ENCODE peak calls at places on chromosomes 12 and 14, in ten cellular contexts. E is amniotic stem cell; K is effector memory CD4-positive, alpha-beta T cell; O is HS-5; B is SIG-M5; P is astrocyte; R is activated naive CD8-positive, alpha-beta T cell treated with anti-CD3 and anti-CD28 coated beads for 36 hours; V is endothelial cell; N is epithelial cell of esophagus; S is T-helper 1 cell. L is an unnamed sample.

GRCh38 chr12:2722806-2723205 is 72.0 kb upstream of the FKBP4 start:
- DNase-seq in E (no peak), K (no peak), O (no peak), B (no peak), P (peak), R (no peak), V (no peak), N (peak), S (no peak), L (no peak)

GRCh38 chr12:90211017-90211416 is 502.4 kb upstream of the ATP2B1 start:
- DNase-seq in E (no peak), K (no peak), O (peak), B (no peak), P (peak), R (no peak), V (no peak), N (peak), S (no peak), L (no peak)

GRCh38 chr12:29035112-29035511 is 114.0 kb upstream of the FAR2 start:
- DNase-seq in E (no peak), K (no peak), O (no peak), B (no peak), P (no peak), R (no peak), V (no peak), N (peak), S (no peak), L (no peak)

GRCh38 chr12:85076688-85077430 is 40.7 kb downstream of the LRRIQ1 start:
- DNase-seq in E (peak), K (no peak), O (peak), B (no peak), P (peak), R (no peak), V (no peak), N (peak), S (peak), L (no peak)

GRCh38 chr12:12521044-12521485 is 41.6 kb downstream of the DUSP16 start:
- DNase-seq in E (no peak), K (no peak), O (no peak), B (no peak), P (peak), R (no peak), V (no peak), N (no peak), S (no peak), L (no peak)

GRCh38 chr14:104149278-104149595 is 10.8 kb downstream of the KIF26A start:
- DNase-seq in E (no peak), K (no peak), O (no peak), B (no peak), P (no peak), R (no peak), V (no peak), N (no peak), S (no peak), L (no peak)

GRCh38 chr14:49173765-49174373 is 412.3 kb downstream of the RPS29 start:
- DNase-seq in E (peak), K (no peak), O (peak), B (peak), P (peak), R (peak), V (peak), N (peak), S (peak), L (no peak)

GRCh38 chr14:86654558-86655184 is 1124.7 kb downstream of the FLRT2 start:
- DNase-seq in E (no peak), K (no peak), O (no peak), B (no peak), P (no peak), R (peak), V (peak), N (peak), S (no peak), L (no peak)

GRCh38 chr12:128789356-128789929 is 34.3 kb downstream of the SLC15A4 start:
- DNase-seq in E (no peak), K (no peak), O (no peak), B (no peak), P (no peak), R (no peak), V (no peak), N (no peak), S (no peak), L (no peak)

GRCh38 chr14:98169170-98169587 is 1102.8 kb downstream of the BCL11B start:
- DNase-seq in E (no peak), K (no peak), O (no peak), B (no peak), P (no peak), R (no peak), V (no peak), N (no peak), S (peak), L (no peak)

GRCh38 chr12:106953352-106954260 is 2.1 kb upstream of the TMEM263 start:
- DNase-seq in E (no peak), K (no peak), O (no peak), B (no peak), P (peak), R (no peak), V (no peak), N (no peak), S (no peak), L (no peak)

GRCh38 chr14:77511486-77512162 is 13.0 kb upstream of the ISM2 start:
- DNase-seq in E (no peak), K (no peak), O (no peak), B (no peak), P (no peak), R (no peak), V (no peak), N (no peak), S (no peak), L (no peak)

GRCh38 chr12:15797818-15798217 is 8.6 kb upstream of the EPS8 start:
- DNase-seq in E (no peak), K (no peak), O (no peak), B (no peak), P (no peak), R (no peak), V (no peak), N (no peak), S (no peak), L (no peak)

GRCh38 chr12:127257366-127257935 is 1009.5 kb upstream of the TMEM132C start:
- DNase-seq in E (no peak), K (no peak), O (peak), B (no peak), P (peak), R (no peak), V (no peak), N (peak), S (no peak), L (no peak)

GRCh38 chr14:93954900-93955891 is 21.2 kb downstream of the ASB2 start:
- DNase-seq in E (no peak), K (peak), O (no peak), B (peak), P (no peak), R (peak), V (no peak), N (no peak), S (peak), L (no peak)

GRCh38 chr14:68541128-68541896 is 251.6 kb downstream of the ZFP36L1 start:
- DNase-seq in E (no peak), K (no peak), O (no peak), B (no peak), P (no peak), R (no peak), V (no peak), N (no peak), S (no peak), L (no peak)

GRCh38 chr12:86261142-86261541 is 5.0 kb upstream of the MGAT4C start:
- DNase-seq in E (no peak), K (no peak), O (no peak), B (no peak), P (peak), R (no peak), V (no peak), N (peak), S (no peak), L (no peak)

GRCh38 chr12:105813201-105813600 is 325.6 kb downstream of the NUAK1 start:
- DNase-seq in E (no peak), K (no peak), O (no peak), B (no peak), P (no peak), R (no peak), V (no peak), N (no peak), S (no peak), L (no peak)

GRCh38 chr12:132397934-132398385 is 68.6 kb upstream of the GALNT9 start:
- DNase-seq in E (no peak), K (no peak), O (no peak), B (no peak), P (no peak), R (no peak), V (no peak), N (no peak), S (no peak), L (no peak)

GRCh38 chr12:4828176-4828575 is 81.5 kb upstream of the KCNA1 start:
- DNase-seq in E (no peak), K (no peak), O (no peak), B (no peak), P (no peak), R (no peak), V (no peak), N (no peak), S (no peak), L (no peak)

GRCh38 chr14:91246051-91246852 is 1.7 kb upstream of the GPR68 start:
- DNase-seq in E (no peak), K (peak), O (no peak), B (no peak), P (no peak), R (peak), V (no peak), N (no peak), S (peak), L (peak)

GRCh38 chr12:47942327-47943230 is 20.8 kb upstream of the TMEM106C start:
- DNase-seq in E (no peak), K (peak), O (no peak), B (no peak), P (no peak), R (no peak), V (peak), N (no peak), S (peak), L (no peak)

GRCh38 chr12:1797011-1797901 is 23.1 kb upstream of the LRTM2 start:
- DNase-seq in E (no peak), K (peak), O (no peak), B (no peak), P (no peak), R (peak), V (no peak), N (no peak), S (peak), L (peak)

GRCh38 chr14:105053996-105054395 is 11.2 kb downstream of the GPR132 start:
- DNase-seq in E (no peak), K (no peak), O (no peak), B (no peak), P (no peak), R (no peak), V (no peak), N (no peak), S (no peak), L (no peak)

GRCh38 chr12:60210756-60211155 is 614.9 kb downstream of the SLC16A7 start:
- DNase-seq in E (no peak), K (no peak), O (no peak), B (no peak), P (no peak), R (no peak), V (no peak), N (no peak), S (no peak), L (no peak)

GRCh38 chr12:132445884-132446471 is 44.0 kb upstream of the FBRSL1 start:
- DNase-seq in E (no peak), K (peak), O (peak), B (peak), P (peak), R (peak), V (peak), N (peak), S (peak), L (peak)

GRCh38 chr12:51631591-51631990 is 40.6 kb downstream of the SCN8A start:
- DNase-seq in E (peak), K (no peak), O (no peak), B (no peak), P (peak), R (no peak), V (no peak), N (peak), S (no peak), L (no peak)

GRCh38 chr12:15220451-15220850 is 766 bp downstream of the RERG start:
- DNase-seq in E (no peak), K (no peak), O (no peak), B (no peak), P (no peak), R (no peak), V (no peak), N (no peak), S (no peak), L (no peak)

L was measured in T-helper 17 cell.